ENCODE peak calls at places on chromosomes 2 and 18, in ten cellular contexts. I is MM.1S; O is mucosa of descending colon; H is skeletal muscle cell; A is right cardiac atrium; T is fibroblast of mammary gland; F is HAP-1; N is CD4-positive, CD25-positive, alpha-beta regulatory T cell; R is CD8-positive, alpha-beta T cell; S is heart left ventricle. V is an unnamed sample.

GRCh38 chr2:188665196-188665595 is 309.0 kb upstream of the COL3A1 start:
- DNase-seq in I (no peak), O (no peak), H (no peak), A (no peak), T (peak), F (no peak), N (no peak), R (no peak), S (no peak), V (peak)

GRCh38 chr2:24885221-24886113 is 34.6 kb downstream of the ADCY3 start:
- DNase-seq in I (no peak), O (no peak), H (no peak), A (no peak), T (no peak), F (no peak), N (no peak), R (no peak), S (no peak), V (no peak)

GRCh38 chr2:174343638-174344455 is 9.1 kb downstream of the SP9 start:
- DNase-seq in I (no peak), O (no peak), H (no peak), A (no peak), T (no peak), F (no peak), N (no peak), R (no peak), S (no peak), V (no peak)

GRCh38 chr18:55186588-55186987 is 227.3 kb upstream of the CCDC68 start:
- DNase-seq in I (no peak), O (no peak), H (no peak), A (no peak), T (no peak), F (no peak), N (no peak), R (no peak), S (no peak), V (no peak)

GRCh38 chr18:58335223-58335622 is 291.2 kb downstream of the NEDD4L start:
- DNase-seq in I (no peak), O (no peak), H (no peak), A (no peak), T (no peak), F (no peak), N (no peak), R (no peak), S (no peak), V (no peak)

GRCh38 chr2:16063251-16063850 is 123.0 kb downstream of the MYCN start:
- DNase-seq in I (no peak), O (no peak), H (no peak), A (no peak), T (no peak), F (no peak), N (no peak), R (no peak), S (no peak), V (no peak)

GRCh38 chr2:219350215-219350937 is 17.8 kb upstream of the RESP18 start:
- DNase-seq in I (no peak), O (no peak), H (no peak), A (no peak), T (peak), F (no peak), N (no peak), R (no peak), S (no peak), V (peak)

GRCh38 chr18:75161629-75162028 is 47.3 kb downstream of the PTGR3 start:
- DNase-seq in I (no peak), O (no peak), H (no peak), A (no peak), T (no peak), F (peak), N (peak), R (peak), S (peak), V (peak)

GRCh38 chr18:48975817-48976649 is 25.3 kb upstream of the SMAD7 start:
- DNase-seq in I (peak), O (no peak), H (no peak), A (peak), T (no peak), F (peak), N (no peak), R (peak), S (peak), V (peak)

GRCh38 chr18:58276640-58277456 is 232.8 kb downstream of the NEDD4L start:
- DNase-seq in I (no peak), O (no peak), H (no peak), A (no peak), T (no peak), F (peak), N (no peak), R (no peak), S (no peak), V (no peak)

GRCh38 chr2:71936076-71937030 is 211.3 kb downstream of the CYP26B1 start:
- DNase-seq in I (no peak), O (no peak), H (no peak), A (no peak), T (no peak), F (no peak), N (no peak), R (peak), S (no peak), V (no peak)

GRCh38 chr2:166239548-166239947 is 111.7 kb upstream of the SCN1A start:
- DNase-seq in I (no peak), O (no peak), H (peak), A (no peak), T (peak), F (no peak), N (no peak), R (no peak), S (no peak), V (peak)

GRCh38 chr2:180021850-180022249 is 14.8 kb upstream of the CWC22 start:
- DNase-seq in I (no peak), O (peak), H (no peak), A (no peak), T (no peak), F (no peak), N (no peak), R (no peak), S (no peak), V (no peak)

GRCh38 chr18:654601-655000 is 2.9 kb upstream of the TYMS start:
- DNase-seq in I (no peak), O (no peak), H (no peak), A (no peak), T (no peak), F (no peak), N (no peak), R (no peak), S (no peak), V (no peak)

GRCh38 chr2:222526480-222527277 is 102.3 kb downstream of the SGPP2 start:
- DNase-seq in I (no peak), O (no peak), H (no peak), A (no peak), T (no peak), F (no peak), N (no peak), R (no peak), S (no peak), V (no peak)

GRCh38 chr18:62413189-62413588 is 88.1 kb downstream of the TNFRSF11A start:
- DNase-seq in I (no peak), O (no peak), H (no peak), A (no peak), T (no peak), F (no peak), N (no peak), R (no peak), S (no peak), V (no peak)

GRCh38 chr2:234722176-234722575 is 225.3 kb upstream of the ARL4C start:
- DNase-seq in I (no peak), O (no peak), H (no peak), A (no peak), T (no peak), F (no peak), N (no peak), R (no peak), S (no peak), V (peak)

GRCh38 chr18:50099725-50100414 is 95.1 kb downstream of the MYO5B start:
- DNase-seq in I (peak), O (no peak), H (peak), A (no peak), T (peak), F (no peak), N (no peak), R (no peak), S (no peak), V (no peak)

GRCh38 chr2:26846334-26846863 is 1.5 kb upstream of the DPYSL5 start:
- DNase-seq in I (peak), O (no peak), H (peak), A (peak), T (peak), F (peak), N (peak), R (peak), S (peak), V (peak)

GRCh38 chr2:220476877-220477276 is 849.4 kb downstream of the SLC4A3 start:
- DNase-seq in I (no peak), O (no peak), H (no peak), A (no peak), T (no peak), F (no peak), N (no peak), R (no peak), S (no peak), V (no peak)

GRCh38 chr2:220473611-220474010 is 846.2 kb downstream of the SLC4A3 start:
- DNase-seq in I (no peak), O (no peak), H (no peak), A (no peak), T (peak), F (no peak), N (no peak), R (no peak), S (no peak), V (peak)

GRCh38 chr2:220482751-220483150 is 855.3 kb downstream of the SLC4A3 start:
- DNase-seq in I (no peak), O (no peak), H (no peak), A (no peak), T (no peak), F (no peak), N (no peak), R (no peak), S (no peak), V (no peak)

DNA sequence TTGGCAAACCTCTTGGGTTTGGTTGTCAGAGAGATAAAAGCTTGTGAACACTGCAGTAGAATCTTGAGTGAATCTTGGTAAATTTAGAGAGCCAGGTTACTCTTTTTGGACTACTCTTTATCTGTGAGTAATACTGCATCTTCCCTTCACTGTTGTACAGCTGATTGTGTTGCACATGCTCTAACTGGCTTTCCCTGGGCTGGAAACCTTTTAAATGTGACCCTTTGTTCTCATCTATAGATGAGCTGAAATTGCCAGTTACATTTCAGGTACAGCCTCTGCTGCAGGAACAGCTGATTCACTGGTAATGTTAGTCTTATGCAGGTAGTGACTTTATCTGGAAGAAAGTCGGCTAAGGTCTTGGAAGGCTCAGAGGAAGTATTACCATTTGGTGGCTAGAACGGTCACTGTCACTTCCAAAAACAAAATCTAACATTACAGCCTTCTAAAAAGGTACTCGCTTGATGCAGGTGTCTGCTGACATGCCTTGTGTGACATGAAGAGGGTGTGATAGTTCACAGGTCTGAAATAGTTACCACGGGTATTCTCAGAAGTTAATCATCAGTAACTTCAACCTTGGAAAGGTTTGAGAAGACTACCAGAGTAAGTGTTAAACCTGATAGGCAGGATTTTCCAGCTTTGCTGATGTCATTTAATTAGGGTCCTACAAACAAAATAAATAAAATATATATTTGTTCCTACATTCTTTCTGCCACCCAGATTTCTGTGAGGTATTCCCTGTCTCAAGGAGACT is 851.1 kb downstream of the SLC4A3 start:
- DNase-seq in I (no peak), O (no peak), H (no peak), A (no peak), T (no peak), F (no peak), N (no peak), R (no peak), S (no peak), V (no peak)
- H3K4me3 ChIP-seq in I (no peak), O (no peak), H (no peak), A (no peak), T (no peak), F (no peak), N (no peak), R (no peak), S (no peak), V (no peak)

DNA sequence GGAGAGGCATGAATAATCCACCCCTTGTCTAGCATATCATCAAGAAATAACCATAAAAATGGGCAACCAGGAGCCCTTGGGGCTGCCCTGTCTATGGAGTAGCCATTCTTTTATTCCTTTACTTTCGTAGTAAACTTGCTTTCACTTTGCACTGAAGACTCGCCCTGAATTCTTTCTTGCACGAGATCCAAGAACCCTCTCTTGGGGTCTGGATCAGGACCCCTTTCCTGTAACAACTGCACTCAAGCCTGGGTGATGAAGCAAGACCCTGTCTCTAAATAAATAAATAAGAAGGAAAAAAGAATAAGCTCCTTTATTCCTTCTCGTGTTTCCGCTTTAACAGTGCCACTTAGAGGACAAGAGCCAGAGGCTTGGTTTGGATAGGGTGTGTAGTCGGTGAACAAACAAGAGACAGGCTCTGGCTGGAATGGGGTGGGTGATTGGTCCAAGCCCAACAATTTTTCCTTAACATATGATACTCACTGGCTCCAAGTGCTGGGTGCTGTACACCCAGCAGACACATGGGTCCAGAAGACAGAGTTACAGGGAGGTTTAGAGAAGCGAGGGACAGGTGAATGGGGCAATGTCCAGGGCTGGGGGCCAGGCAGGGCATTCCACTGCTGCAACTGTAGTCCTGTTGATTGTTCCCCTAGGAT is 77.6 kb downstream of the NCAPH start:
- DNase-seq in I (no peak), O (no peak), H (no peak), A (no peak), T (no peak), F (peak), N (no peak), R (no peak), S (no peak), V (peak)
- H3K4me3 ChIP-seq in I (peak), O (no peak), H (peak), A (peak), T (no peak), F (peak), N (no peak), R (no peak), S (peak), V (peak)

DNA sequence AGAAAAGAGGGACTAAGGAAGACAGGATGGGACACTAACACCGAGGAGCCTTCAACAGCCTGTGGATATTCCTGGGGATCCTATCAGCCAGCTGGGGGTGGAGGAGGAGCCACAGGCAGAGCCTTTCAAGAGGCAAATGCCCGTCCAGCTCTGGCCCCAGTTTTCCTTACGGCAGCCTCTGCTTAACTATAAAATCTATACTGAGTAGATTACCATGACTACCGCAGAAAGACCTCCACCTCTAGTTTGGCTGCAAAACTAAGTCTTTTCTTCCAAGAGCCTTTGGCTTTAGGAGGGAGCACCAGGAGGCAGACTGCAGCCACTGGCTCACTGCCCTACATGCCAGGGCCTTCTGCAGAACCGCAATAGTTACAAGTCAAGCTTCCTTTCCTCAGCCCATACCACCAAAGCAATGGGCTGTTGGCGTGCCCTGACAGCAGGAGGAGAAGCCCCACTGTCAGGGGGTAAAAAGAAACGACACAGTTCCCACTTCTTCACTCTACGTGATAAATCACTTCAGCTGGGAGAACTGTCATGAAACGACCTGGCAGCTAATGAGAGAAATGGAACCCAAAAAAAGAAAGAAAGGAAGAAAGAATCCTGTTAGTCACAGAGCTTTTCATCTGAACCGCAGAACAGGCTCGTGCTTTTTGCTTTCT is 25.1 kb upstream of the CREB1 start:
- DNase-seq in I (no peak), O (no peak), H (peak), A (peak), T (peak), F (no peak), N (no peak), R (no peak), S (no peak), V (peak)
- H3K4me3 ChIP-seq in I (no peak), O (no peak), H (peak), A (no peak), T (no peak), F (no peak), N (no peak), R (no peak), S (no peak), V (peak)

DNA sequence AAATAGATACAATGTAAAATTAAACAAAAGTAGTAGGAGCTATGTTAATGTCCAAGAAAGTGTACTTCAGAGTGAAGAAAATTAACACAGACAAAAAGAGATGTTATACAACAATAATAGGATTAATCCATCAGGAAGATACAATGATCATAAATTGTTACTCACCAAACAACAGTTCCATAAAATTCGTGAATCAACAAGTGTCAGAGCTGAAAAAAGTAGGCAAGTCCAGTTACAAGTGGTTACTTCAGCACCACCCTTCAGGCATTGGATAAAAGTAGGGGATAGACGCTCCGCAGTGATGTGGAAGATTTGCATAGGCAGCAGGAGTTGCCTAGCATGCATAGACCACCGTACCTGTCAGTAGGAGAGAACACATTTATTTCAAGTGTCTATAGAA is 77.8 kb downstream of the ATP9B start:
- DNase-seq in I (no peak), O (no peak), H (no peak), A (no peak), T (no peak), F (no peak), N (no peak), R (no peak), S (no peak), V (no peak)
- H3K4me3 ChIP-seq in I (no peak), O (no peak), H (no peak), A (no peak), T (no peak), F (no peak), N (no peak), R (no peak), S (no peak), V (no peak)

V was measured in fibroblast of the aortic adventitia.